ENCODE peak calls at places on chromosomes 16 and 17, in six cellular contexts. One of them, this sample, is unnamed.

GRCh38 chr17:7219812-7220592 is at the start of the genes ACADVL and DLG4:
- DNase-seq in breast epithelium: peak
- DNase-seq in IMR-90: peak
- DNase-seq in natural killer cell: peak
- DNase-seq in heart right ventricle: peak
- DNase-seq in kidney epithelial cell: no peak
- DNase-seq in this sample: peak

GRCh38 chr16:70689970-70690905 is 4.4 kb upstream of the MTSS2 start:
- DNase-seq in breast epithelium: no peak
- DNase-seq in IMR-90: no peak
- DNase-seq in natural killer cell: no peak
- DNase-seq in heart right ventricle: no peak
- DNase-seq in kidney epithelial cell: no peak
- DNase-seq in this sample: no peak

GRCh38 chr16:89562027-89562599 is 1.6 kb downstream of the RPL13 start:
- DNase-seq in breast epithelium: no peak
- DNase-seq in IMR-90: no peak
- DNase-seq in natural killer cell: no peak
- DNase-seq in heart right ventricle: no peak
- DNase-seq in kidney epithelial cell: no peak
- DNase-seq in this sample: no peak

GRCh38 chr16:51818342-51818944 is 667.4 kb upstream of the SALL1 start:
- DNase-seq in breast epithelium: no peak
- DNase-seq in IMR-90: peak
- DNase-seq in natural killer cell: no peak
- DNase-seq in heart right ventricle: peak
- DNase-seq in kidney epithelial cell: no peak
- DNase-seq in this sample: no peak

GRCh38 chr17:49190932-49191331 is 19.4 kb downstream of the GNGT2 start:
- DNase-seq in breast epithelium: no peak
- DNase-seq in IMR-90: no peak
- DNase-seq in natural killer cell: no peak
- DNase-seq in heart right ventricle: no peak
- DNase-seq in kidney epithelial cell: no peak
- DNase-seq in this sample: no peak

GRCh38 chr17:82118815-82119380 is 20.9 kb upstream of the FASN start:
- DNase-seq in breast epithelium: no peak
- DNase-seq in IMR-90: peak
- DNase-seq in natural killer cell: no peak
- DNase-seq in heart right ventricle: no peak
- DNase-seq in kidney epithelial cell: no peak
- DNase-seq in this sample: no peak

GRCh38 chr16:89482087-89482823 is 8.1 kb downstream of the ANKRD11 start:
- DNase-seq in breast epithelium: no peak
- DNase-seq in IMR-90: no peak
- DNase-seq in natural killer cell: no peak
- DNase-seq in heart right ventricle: no peak
- DNase-seq in kidney epithelial cell: no peak
- DNase-seq in this sample: no peak

GRCh38 chr17:50060951-50061712 is 5.2 kb downstream of the ITGA3 start:
- DNase-seq in breast epithelium: no peak
- DNase-seq in IMR-90: peak
- DNase-seq in natural killer cell: no peak
- DNase-seq in heart right ventricle: peak
- DNase-seq in kidney epithelial cell: no peak
- DNase-seq in this sample: no peak

GRCh38 chr16:77856455-77857138 is 68.2 kb downstream of the VAT1L start:
- DNase-seq in breast epithelium: no peak
- DNase-seq in IMR-90: no peak
- DNase-seq in natural killer cell: no peak
- DNase-seq in heart right ventricle: no peak
- DNase-seq in kidney epithelial cell: no peak
- DNase-seq in this sample: peak

GRCh38 chr16:5450435-5451104 is 353.0 kb upstream of the EEF2KMT start:
- DNase-seq in breast epithelium: no peak
- DNase-seq in IMR-90: no peak
- DNase-seq in natural killer cell: no peak
- DNase-seq in heart right ventricle: no peak
- DNase-seq in kidney epithelial cell: no peak
- DNase-seq in this sample: no peak

GRCh38 chr17:56478836-56479447 is 114.6 kb upstream of the NOG start:
- DNase-seq in breast epithelium: no peak
- DNase-seq in IMR-90: peak
- DNase-seq in natural killer cell: no peak
- DNase-seq in heart right ventricle: no peak
- DNase-seq in kidney epithelial cell: no peak
- DNase-seq in this sample: no peak

GRCh38 chr17:6699997-6700947 is 12.9 kb downstream of the SLC13A5 start:
- DNase-seq in breast epithelium: no peak
- DNase-seq in IMR-90: no peak
- DNase-seq in natural killer cell: no peak
- DNase-seq in heart right ventricle: no peak
- DNase-seq in kidney epithelial cell: no peak
- DNase-seq in this sample: no peak

GRCh38 chr16:9027070-9027799 is 63.5 kb upstream of the USP7 start:
- DNase-seq in breast epithelium: no peak
- DNase-seq in IMR-90: no peak
- DNase-seq in natural killer cell: no peak
- DNase-seq in heart right ventricle: no peak
- DNase-seq in kidney epithelial cell: no peak
- DNase-seq in this sample: no peak

GRCh38 chr17:66507103-66507923 is 204.9 kb downstream of the PRKCA start:
- DNase-seq in breast epithelium: no peak
- DNase-seq in IMR-90: peak
- DNase-seq in natural killer cell: no peak
- DNase-seq in heart right ventricle: no peak
- DNase-seq in kidney epithelial cell: no peak
- DNase-seq in this sample: no peak

GRCh38 chr17:71071837-71072236 is 902.5 kb downstream of the KCNJ2 start:
- DNase-seq in breast epithelium: no peak
- DNase-seq in IMR-90: peak
- DNase-seq in natural killer cell: no peak
- DNase-seq in heart right ventricle: no peak
- DNase-seq in kidney epithelial cell: peak
- DNase-seq in this sample: no peak

GRCh38 chr17:57097832-57098421 is 12.9 kb downstream of the AKAP1 start:
- DNase-seq in breast epithelium: no peak
- DNase-seq in IMR-90: peak
- DNase-seq in natural killer cell: no peak
- DNase-seq in heart right ventricle: peak
- DNase-seq in kidney epithelial cell: no peak
- DNase-seq in this sample: no peak

GRCh38 chr17:9020096-9020823 is 1.1 kb upstream of the NTN1 start:
- DNase-seq in breast epithelium: no peak
- DNase-seq in IMR-90: no peak
- DNase-seq in natural killer cell: no peak
- DNase-seq in heart right ventricle: no peak
- DNase-seq in kidney epithelial cell: no peak
- DNase-seq in this sample: no peak

DNA sequence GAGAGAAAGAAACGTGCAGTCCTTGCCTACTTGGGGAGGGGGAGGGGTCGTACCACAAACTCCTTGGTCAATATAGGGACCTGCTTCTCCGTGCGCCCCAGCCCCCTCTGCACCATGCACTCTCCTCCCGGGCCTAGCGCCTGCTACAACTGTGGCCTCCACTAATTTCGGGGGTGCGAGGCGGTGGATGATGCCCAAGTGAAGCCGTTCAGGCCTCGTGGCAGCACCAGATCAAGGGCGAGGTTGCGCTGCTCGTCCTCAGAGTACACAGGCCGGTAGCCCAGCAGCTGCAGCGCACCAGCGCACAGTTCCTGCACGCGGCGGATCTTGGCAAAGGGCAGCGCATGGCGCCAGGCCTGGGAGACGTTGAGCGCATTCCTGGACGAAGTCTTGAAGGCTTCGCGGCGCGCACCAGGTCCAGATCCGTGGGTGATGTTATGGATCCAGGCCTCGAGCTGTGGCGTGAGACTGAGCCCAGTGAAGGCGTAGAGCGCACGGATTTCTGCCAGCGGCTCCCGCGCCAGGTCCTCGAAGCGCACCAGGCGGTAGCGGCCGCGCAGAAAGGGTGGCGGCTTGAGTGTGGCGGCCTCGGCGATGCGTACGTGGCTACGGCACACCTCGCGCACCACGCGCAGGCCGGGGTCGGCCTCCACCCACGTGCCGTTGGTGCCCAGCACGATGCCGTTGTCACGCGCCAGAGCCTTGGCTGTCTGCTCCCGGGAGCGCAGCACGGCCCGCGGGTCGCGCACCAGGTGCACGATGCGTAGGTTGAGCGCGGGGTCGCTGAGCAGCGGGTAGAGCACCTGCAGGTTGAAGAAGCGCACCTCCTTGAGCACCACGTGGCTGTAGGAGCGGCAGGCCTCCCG is 14.2 kb upstream of the TMEM170A start:
- DNase-seq in breast epithelium: no peak
- DNase-seq in IMR-90: no peak
- DNase-seq in natural killer cell: no peak
- DNase-seq in heart right ventricle: no peak
- DNase-seq in kidney epithelial cell: no peak
- DNase-seq in this sample: no peak
- TF ChIP-seq CTCF in breast epithelium: no peak
- TF ChIP-seq CTCF in IMR-90: no peak
- TF ChIP-seq CTCF in natural killer cell: no peak
- TF ChIP-seq CTCF in heart right ventricle: no peak
- TF ChIP-seq CTCF in kidney epithelial cell: no peak
- TF ChIP-seq CTCF in this sample: no peak

GRCh38 chr16:66517586-66518263 is 32.2 kb downstream of the TK2 start:
- DNase-seq in breast epithelium: no peak
- DNase-seq in IMR-90: no peak
- DNase-seq in natural killer cell: no peak
- DNase-seq in heart right ventricle: no peak
- DNase-seq in kidney epithelial cell: no peak
- DNase-seq in this sample: no peak

GRCh38 chr16:66516808-66517585 is 32.9 kb downstream of the TK2 start:
- DNase-seq in breast epithelium: peak
- DNase-seq in IMR-90: peak
- DNase-seq in natural killer cell: peak
- DNase-seq in heart right ventricle: peak
- DNase-seq in kidney epithelial cell: peak
- DNase-seq in this sample: no peak

GRCh38 chr16:66516172-66516807 is 33.6 kb downstream of the TK2 start:
- DNase-seq in breast epithelium: no peak
- DNase-seq in IMR-90: no peak
- DNase-seq in natural killer cell: no peak
- DNase-seq in heart right ventricle: no peak
- DNase-seq in kidney epithelial cell: no peak
- DNase-seq in this sample: no peak

GRCh38 chr16:66512589-66513404 is 37.1 kb downstream of the TK2 start:
- DNase-seq in breast epithelium: peak
- DNase-seq in IMR-90: no peak
- DNase-seq in natural killer cell: no peak
- DNase-seq in heart right ventricle: no peak
- DNase-seq in kidney epithelial cell: no peak
- DNase-seq in this sample: no peak

DNA sequence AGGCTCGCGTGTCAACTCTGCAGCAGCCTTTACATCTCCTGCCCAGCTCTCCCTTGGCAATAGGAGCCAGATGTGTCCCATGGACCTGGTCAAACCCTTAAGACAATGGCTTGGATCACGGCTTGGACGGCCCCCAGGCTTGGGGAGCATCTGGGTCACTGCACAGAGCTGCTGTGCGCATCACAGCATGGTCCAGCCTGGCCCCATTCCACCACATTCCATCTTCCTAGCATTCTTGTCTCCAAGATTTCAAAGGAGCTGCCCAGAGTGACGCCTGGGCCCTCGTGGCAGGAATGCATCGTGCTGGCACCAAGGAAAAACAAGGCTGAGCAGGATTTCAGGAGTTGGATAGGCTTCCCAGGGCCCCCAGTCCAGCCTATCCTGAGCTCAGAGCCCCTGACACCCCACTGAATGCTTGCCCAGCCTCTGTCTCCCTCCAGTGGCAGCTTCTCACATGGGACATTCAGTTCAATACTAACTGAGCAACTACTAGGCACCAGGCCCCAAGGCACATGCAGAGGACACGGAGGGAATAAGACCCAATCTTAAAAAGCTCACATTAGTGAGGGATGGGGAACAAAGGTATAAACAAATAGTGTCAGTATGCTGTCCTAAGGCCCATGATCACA is 34.3 kb downstream of the TK2 start:
- DNase-seq in breast epithelium: no peak
- DNase-seq in IMR-90: peak
- DNase-seq in natural killer cell: no peak
- DNase-seq in heart right ventricle: no peak
- DNase-seq in kidney epithelial cell: no peak
- DNase-seq in this sample: no peak
- TF ChIP-seq CTCF in breast epithelium: peak
- TF ChIP-seq CTCF in IMR-90: peak
- TF ChIP-seq CTCF in natural killer cell: peak
- TF ChIP-seq CTCF in heart right ventricle: peak
- TF ChIP-seq CTCF in kidney epithelial cell: peak
- TF ChIP-seq CTCF in this sample: no peak

DNA sequence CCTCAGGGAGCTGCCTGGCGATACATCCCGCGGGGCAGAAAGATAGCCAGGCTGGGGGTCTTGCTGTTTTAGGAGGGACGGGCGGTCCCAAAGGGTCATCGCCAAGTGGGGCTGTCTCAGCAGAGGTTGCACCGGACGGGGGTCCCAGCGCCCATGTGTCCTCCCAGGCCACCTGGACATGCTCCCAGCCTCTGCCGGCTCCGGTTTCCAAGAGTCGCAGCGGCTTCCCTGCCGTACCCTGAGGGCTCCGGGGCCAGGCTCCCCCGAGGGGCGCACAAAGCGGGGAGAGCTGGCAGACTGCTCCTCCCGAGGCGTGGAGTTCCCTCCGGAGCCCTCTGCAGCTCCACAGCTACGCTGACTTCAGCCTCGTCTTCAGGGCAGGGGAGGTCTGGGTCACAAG is 1.2 kb downstream of the TRARG1 start:
- DNase-seq in breast epithelium: no peak
- DNase-seq in IMR-90: no peak
- DNase-seq in natural killer cell: no peak
- DNase-seq in heart right ventricle: no peak
- DNase-seq in kidney epithelial cell: no peak
- DNase-seq in this sample: no peak
- TF ChIP-seq CTCF in breast epithelium: no peak
- TF ChIP-seq CTCF in IMR-90: no peak
- TF ChIP-seq CTCF in natural killer cell: no peak
- TF ChIP-seq CTCF in heart right ventricle: no peak
- TF ChIP-seq CTCF in kidney epithelial cell: no peak
- TF ChIP-seq CTCF in this sample: no peak

GRCh38 chr17:27601069-27601974 is 29.7 kb upstream of the LGALS9 start:
- DNase-seq in breast epithelium: peak
- DNase-seq in IMR-90: peak
- DNase-seq in natural killer cell: peak
- DNase-seq in heart right ventricle: peak
- DNase-seq in kidney epithelial cell: no peak
- DNase-seq in this sample: peak

GRCh38 chr17:27600471-27600870 is 30.5 kb upstream of the LGALS9 start:
- DNase-seq in breast epithelium: no peak
- DNase-seq in IMR-90: no peak
- DNase-seq in natural killer cell: no peak
- DNase-seq in heart right ventricle: no peak
- DNase-seq in kidney epithelial cell: no peak
- DNase-seq in this sample: no peak

GRCh38 chr17:27602721-27603445 is 28.1 kb upstream of the LGALS9 start:
- DNase-seq in breast epithelium: peak
- DNase-seq in IMR-90: peak
- DNase-seq in natural killer cell: peak
- DNase-seq in heart right ventricle: peak
- DNase-seq in kidney epithelial cell: peak
- DNase-seq in this sample: peak

GRCh38 chr17:27603446-27603820 is 27.6 kb upstream of the LGALS9 start:
- DNase-seq in breast epithelium: no peak
- DNase-seq in IMR-90: no peak
- DNase-seq in natural killer cell: no peak
- DNase-seq in heart right ventricle: no peak
- DNase-seq in kidney epithelial cell: no peak
- DNase-seq in this sample: no peak

GRCh38 chr17:27601975-27602302 is 29.0 kb upstream of the LGALS9 start:
- DNase-seq in breast epithelium: no peak
- DNase-seq in IMR-90: no peak
- DNase-seq in natural killer cell: no peak
- DNase-seq in heart right ventricle: no peak
- DNase-seq in kidney epithelial cell: no peak
- DNase-seq in this sample: no peak
- TF ChIP-seq CTCF in breast epithelium: no peak
- TF ChIP-seq CTCF in IMR-90: no peak
- TF ChIP-seq CTCF in natural killer cell: peak
- TF ChIP-seq CTCF in heart right ventricle: peak
- TF ChIP-seq CTCF in kidney epithelial cell: no peak
- TF ChIP-seq CTCF in this sample: no peak